ENCODE peak calls at places on chromosome 7, in four cellular contexts. L is frontal cortex; T is activated CD4-positive, alpha-beta memory T cell treated with anti-CD3 and anti-CD28 coated beads, Interleukin-2, amount 10 ng/mL, durations not matched to agents 7 days and 5 days; J is GM06990. D is an unnamed sample.

GRCh38 chr7:122383934-122384333 is 79.4 kb upstream of the FEZF1 start:
- DNase-seq in L (no peak), T (no peak), J (peak; percentile 28), D (no peak)

GRCh38 chr7:127736511-127736910 is 84.5 kb downstream of the SND1 start:
- DNase-seq in L (no peak), T (no peak), J (no peak), D (no peak)

GRCh38 chr7:128918266-128918665 is 7.8 kb upstream of the KCP start:
- DNase-seq in L (no peak), T (no peak), J (no peak), D (no peak)

GRCh38 chr7:30662431-30662939 is 19.8 kb downstream of the CRHR2 start:
- DNase-seq in L (no peak), T (no peak), J (no peak), D (no peak)

GRCh38 chr7:98217623-98218582 is 6.7 kb downstream of the BHLHA15 start:
- DNase-seq in L (peak; percentile 80), T (no peak), J (no peak), D (no peak)

GRCh38 chr7:2937701-2938513 is 93.8 kb upstream of the GNA12 start:
- DNase-seq in L (no peak), T (no peak), J (no peak), D (no peak)

GRCh38 chr7:127941471-127941870 is 89.8 kb downstream of the LRRC4 start:
- DNase-seq in L (no peak), T (no peak), J (no peak), D (no peak)

GRCh38 chr7:148124477-148124876 is 466.1 kb upstream of the C7orf33 start:
- DNase-seq in L (no peak), T (no peak), J (no peak), D (no peak)

GRCh38 chr7:72183835-72184234 is 228.3 kb downstream of the CALN1 start:
- DNase-seq in L (no peak), T (no peak), J (no peak), D (no peak)

GRCh38 chr7:110590415-110590814 is 500.5 kb upstream of the LRRN3 start:
- DNase-seq in L (no peak), T (no peak), J (no peak), D (no peak)

GRCh38 chr7:79317728-79318127 is 135.7 kb downstream of the MAGI2 start:
- DNase-seq in L (no peak), T (no peak), J (no peak), D (peak; percentile 77)

GRCh38 chr7:104065491-104065890 is 76.0 kb upstream of the RELN start:
- DNase-seq in L (no peak), T (no peak), J (no peak), D (no peak)

D was measured in brain microvascular endothelial cell.